ENCODE peak calls at places on chromosome 11, in eight cellular contexts. A is SJSA1; V is mucosa of descending colon; T is skeletal muscle cell; J is NCI-H1436; E is head of caudate nucleus; L is AG04449; B is stimulated activated CD8-positive, alpha-beta memory T cell treated with anti-CD3 and anti-CD28 coated beads, Interleukin-15, amount 100 ng/mL, for 4 hours. N is an unnamed sample.

GRCh38 chr11:118084247-118084646 is 2.5 kb downstream of the SMIM35 start:
- DNase-seq in B (no peak), V (no peak), A (no peak), T (peak; percentile 1), E (peak; percentile 43), L (no peak), J (no peak), N (no peak)

GRCh38 chr11:131745405-131745804 is 375.0 kb downstream of the NTM start:
- DNase-seq in E (no peak), J (no peak), L (no peak), V (no peak), T (peak; percentile 70), B (no peak), A (no peak), N (no peak)

GRCh38 chr11:65396769-65397745 is 10.6 kb downstream of the FRMD8 start:
- DNase-seq in V (peak; percentile 41), L (no peak), E (no peak), J (no peak), A (no peak), B (no peak), T (no peak), N (no peak)

GRCh38 chr11:43504316-43504950 is 145.7 kb downstream of the TTC17 start:
- DNase-seq in E (no peak), B (no peak), L (no peak), A (peak; percentile 39), V (no peak), T (no peak), J (peak; percentile 26), N (peak; percentile 82)

GRCh38 chr11:83681944-83682644 is 395.9 kb upstream of the CCDC90B start:
- DNase-seq in B (no peak), J (no peak), E (no peak), V (no peak), L (no peak), T (no peak), A (no peak), N (peak; percentile 19)

GRCh38 chr11:223921-224320 is 12.2 kb downstream of the SIRT3 start:
- DNase-seq in V (no peak), A (no peak), J (no peak), B (no peak), T (no peak), L (no peak), E (no peak), N (no peak)

GRCh38 chr11:99020324-99021225 is at the start of gene CNTN5:
- DNase-seq in T (no peak), L (no peak), A (no peak), V (peak; percentile 42), B (no peak), J (no peak), E (peak; percentile 71), N (no peak)

GRCh38 chr11:13023423-13023822 is 14.3 kb downstream of the RASSF10 start:
- DNase-seq in L (no peak), A (no peak), B (no peak), J (no peak), T (no peak), E (no peak), V (no peak), N (no peak)

GRCh38 chr11:16402654-16403447 is 46.5 kb upstream of the SOX6 start:
- DNase-seq in T (no peak), J (no peak), V (no peak), A (no peak), L (no peak), E (peak; percentile 47), B (no peak), N (no peak)

GRCh38 chr11:850777-851762 is 8.4 kb downstream of the TSPAN4 start:
- DNase-seq in T (no peak), J (no peak), B (no peak), A (no peak), V (no peak), E (no peak), L (no peak), N (no peak)

GRCh38 chr11:116702772-116703360 is 69.9 kb downstream of the BUD13 start:
- DNase-seq in J (no peak), V (no peak), L (no peak), T (no peak), E (peak; percentile 41), B (no peak), A (no peak), N (no peak)

GRCh38 chr11:65500262-65501004 is 1.6 kb downstream of the MALAT1 start:
- DNase-seq in A (peak; percentile 73), E (peak; percentile 58), J (no peak), T (no peak), B (no peak), L (no peak), V (peak; percentile 57), N (no peak)

GRCh38 chr11:2567026-2567671 is 122.3 kb downstream of the KCNQ1 start:
- DNase-seq in B (no peak), L (no peak), A (no peak), E (no peak), V (peak; percentile 35), J (no peak), T (no peak), N (no peak)

N was measured in cerebellum.